ENCODE peak calls at places on chromosomes 7 and 10, in seven cellular contexts. L is foreskin fibroblast; W is left kidney; J is HepG2; U is sciatic nerve; Y is activated CD8-positive, alpha-beta T cell treated with anti-CD3 and anti-CD28 coated beads for 36 hours; H is brain pericyte. T is an unnamed sample.

GRCh38 chr10:53161231-53161630 is 388.6 kb upstream of the MBL2 start:
- DNase-seq in L (no peak), W (no peak), J (peak; percentile 3), U (no peak), Y (no peak), H (no peak), T (no peak)

GRCh38 chr7:132390705-132391104 is 185.6 kb downstream of the PLXNA4 start:
- DNase-seq in L (peak; percentile 61), W (no peak), J (no peak), U (no peak), Y (no peak), H (no peak), T (no peak)

GRCh38 chr10:71984126-71984797 is 20.1 kb downstream of the CHST3 start:
- DNase-seq in L (no peak), W (no peak), J (no peak), U (no peak), Y (no peak), H (no peak), T (no peak)

GRCh38 chr7:43753843-43754242 is 4.6 kb upstream of the BLVRA start:
- DNase-seq in L (no peak), W (no peak), J (no peak), U (no peak), Y (no peak), H (no peak), T (no peak)

GRCh38 chr10:62744136-62744535 is 60.4 kb upstream of the ADO start:
- DNase-seq in L (peak; percentile 46), W (no peak), J (no peak), U (no peak), Y (no peak), H (no peak), T (no peak)

GRCh38 chr7:73850781-73851207 is 8.5 kb upstream of the METTL27 start:
- DNase-seq in L (peak; percentile 98), W (no peak), J (no peak), U (no peak), Y (no peak), H (peak; percentile 91), T (no peak)

GRCh38 chr10:47330804-47331203 is 8.6 kb downstream of the GDF2 start:
- DNase-seq in L (no peak), W (no peak), J (no peak), U (no peak), Y (no peak), H (no peak), T (no peak)

GRCh38 chr10:69226919-69227450 is 6.9 kb downstream of the HKDC1 start:
- DNase-seq in L (no peak), W (no peak), J (no peak), U (no peak), Y (no peak), H (no peak), T (no peak)

GRCh38 chr10:125104559-125104958 is 55.8 kb downstream of the CTBP2 start:
- DNase-seq in L (no peak), W (no peak), J (no peak), U (no peak), Y (no peak), H (no peak), T (no peak)

GRCh38 chr7:112056409-112056808 is 149.8 kb downstream of the DOCK4 start:
- DNase-seq in L (no peak), W (no peak), J (no peak), U (no peak), Y (no peak), H (no peak), T (no peak)

GRCh38 chr7:64947252-64948000 is 43.4 kb downstream of the ZNF117 start:
- DNase-seq in L (no peak), W (peak; percentile 60), J (no peak), U (peak; percentile 58), Y (no peak), H (no peak), T (no peak)

GRCh38 chr7:148856891-148857290 is 27.2 kb downstream of the EZH2 start:
- DNase-seq in L (no peak), W (no peak), J (no peak), U (no peak), Y (peak; percentile 20), H (no peak), T (no peak)

GRCh38 chr7:50142421-50143113 is 49.5 kb upstream of the ZPBP start:
- DNase-seq in L (peak; percentile 6), W (peak; percentile 47), J (peak; percentile 12), U (no peak), Y (peak; percentile 56), H (no peak), T (peak; percentile 67)

GRCh38 chr7:28811990-28812389 is 146.1 kb downstream of the TRIL start:
- DNase-seq in L (no peak), W (no peak), J (no peak), U (no peak), Y (no peak), H (no peak), T (no peak)

GRCh38 chr10:3455385-3456334 is 283.1 kb upstream of the PITRM1 start:
- DNase-seq in L (no peak), W (peak; percentile 69), J (no peak), U (no peak), Y (no peak), H (no peak), T (no peak)

GRCh38 chr10:83991986-83992753 is 147.1 kb upstream of the GHITM start:
- DNase-seq in L (no peak), W (peak; percentile 80), J (peak; percentile 28), U (no peak), Y (peak; percentile 39), H (no peak), T (peak; percentile 40)

GRCh38 chr10:24156686-24157085 is 52.3 kb upstream of the KIAA1217 start:
- DNase-seq in L (peak; percentile 3), W (no peak), J (no peak), U (no peak), Y (no peak), H (no peak), T (no peak)

GRCh38 chr7:5636446-5636835 is 145.0 kb downstream of the RNF216 start:
- DNase-seq in L (peak; percentile 10), W (no peak), J (peak; percentile 32), U (no peak), Y (no peak), H (no peak), T (no peak)

GRCh38 chr10:111705026-111705425 is 478.5 kb downstream of the GPAM start:
- DNase-seq in L (no peak), W (no peak), J (no peak), U (no peak), Y (no peak), H (no peak), T (no peak)